ENCODE peak calls at places on chromosomes 3 and 15, in nine cellular contexts. U, K, A, H, I, G, S, V and D are unnamed samples.

GRCh38 chr3:156488771-156489170 is 66.1 kb downstream of the SSR3 start:
- DNase-seq in V (no peak), G (no peak), I (no peak), K (no peak), H (no peak), U (no peak), S (no peak), A (no peak), D (peak; percentile 68)

GRCh38 chr3:72288955-72289707 is 504.2 kb upstream of the PROK2 start:
- DNase-seq in A (peak; percentile 49), I (no peak), K (peak; percentile 31), H (no peak), S (peak; percentile 42), G (no peak), V (no peak), U (no peak), D (peak; percentile 17)

GRCh38 chr15:59437473-59437776 is 561 bp upstream of the FAM81A start:
- DNase-seq in K (no peak), I (no peak), V (no peak), G (no peak), S (no peak), A (no peak), H (peak; percentile 17), U (no peak), D (no peak)

GRCh38 chr3:143207338-143207961 is 87.9 kb downstream of the CHST2 start:
- DNase-seq in G (no peak), U (peak; percentile 84), S (peak; percentile 66), A (peak; percentile 58), I (no peak), K (no peak), V (no peak), H (no peak), D (peak; percentile 33)

GRCh38 chr3:16838561-16838960 is 46.2 kb upstream of the PLCL2 start:
- DNase-seq in H (no peak), G (no peak), I (peak; percentile 79), S (no peak), U (no peak), V (no peak), K (peak; percentile 53), A (no peak), D (no peak)

GRCh38 chr3:33063651-33064051 is 33.3 kb downstream of the GLB1 start:
- DNase-seq in H (no peak), I (no peak), A (peak; percentile 26), K (no peak), V (no peak), G (no peak), U (peak; percentile 62), S (peak; percentile 92), D (peak; percentile 23)

GRCh38 chr15:100902436-100903190 is 16.5 kb upstream of the LRRK1 start:
- DNase-seq in V (no peak), K (peak; percentile 72), G (peak; percentile 86), U (no peak), I (peak; percentile 91), A (no peak), H (peak; percentile 78), S (no peak), D (peak; percentile 75)

GRCh38 chr3:159877924-159878323 is 110.7 kb upstream of the IL12A start:
- DNase-seq in A (no peak), S (no peak), K (no peak), I (no peak), G (no peak), V (no peak), H (no peak), U (no peak), D (no peak)

GRCh38 chr15:27797765-27798164 is 301.4 kb downstream of the OCA2 start:
- DNase-seq in U (no peak), K (peak; percentile 80), A (no peak), S (no peak), H (peak; percentile 35), V (no peak), G (no peak), I (no peak), D (no peak)

GRCh38 chr3:38137615-38138346 is 680 bp upstream of the MYD88 start:
- DNase-seq in K (no peak), G (no peak), I (no peak), V (no peak), A (no peak), S (peak; percentile 62), H (no peak), U (peak; percentile 37), D (no peak)

GRCh38 chr3:373193-373784 is 176.7 kb downstream of the CHL1 start:
- DNase-seq in V (no peak), I (no peak), A (no peak), H (no peak), G (no peak), U (no peak), S (no peak), K (no peak), D (no peak)

GRCh38 chr3:62875103-62876002 is at the start of gene CADPS:
- DNase-seq in V (no peak), S (no peak), H (peak; percentile 20), K (peak; percentile 67), I (peak; percentile 78), G (no peak), A (peak; percentile 3), U (no peak), D (no peak)

GRCh38 chr3:142857056-142857455 is 31.8 kb downstream of the PCOLCE2 start:
- DNase-seq in K (peak; percentile 23), G (no peak), A (no peak), S (no peak), I (peak; percentile 73), H (peak; percentile 57), V (peak; percentile 74), U (no peak), D (no peak)